ENCODE peak calls at places on chromosomes 4 and X, in ten cellular contexts. X is tibial artery, G is right lobe of liver, I is adrenal gland, R is endodermal cell, U is OCI-LY7, Y is hepatocyte, E is HCT116, P is pancreas, N is heart right ventricle. T is an unnamed sample. For H3K36me3 and H3K4me1, the result is how much of the 10 kb centered on the place peaks cover.

GRCh38 chrX:15529165-15529564 is 28.6 kb downstream of the BMX start:
- DNase-seq in X (no peak), G (no peak), I (no peak), R (no peak), U (no peak), Y (no peak), E (no peak), P (no peak), N (no peak), T (no peak)

GRCh38 chr4:104451573-104451972 is 43.1 kb downstream of the CXXC4 start:
- DNase-seq in X (no peak), G (no peak), I (no peak), R (no peak), U (no peak), Y (peak), E (no peak), P (no peak), N (no peak), T (peak)

GRCh38 chrX:20463296-20464075 is 196.8 kb upstream of the RPS6KA3 start:
- DNase-seq in X (no peak), G (no peak), I (no peak), R (no peak), U (no peak), Y (no peak), E (no peak), P (no peak), N (no peak), T (no peak)

GRCh38 chrX:57647020-57647419 is 33.0 kb downstream of the NLRP2B start:
- DNase-seq in X (no peak), G (no peak), I (no peak), R (no peak), U (no peak), Y (no peak), E (no peak), P (no peak), N (no peak), T (no peak)

GRCh38 chr4:66489783-66490452 is 819.6 kb upstream of the EPHA5 start:
- DNase-seq in X (no peak), G (no peak), I (no peak), R (no peak), U (no peak), Y (peak), E (no peak), P (no peak), N (no peak), T (no peak)

GRCh38 chrX:139058831-139059495 is 347.4 kb upstream of the FGF13 start:
- DNase-seq in X (no peak), G (no peak), I (no peak), R (no peak), U (no peak), Y (peak), E (no peak), P (no peak), N (no peak), T (no peak)

GRCh38 chr4:16106956-16107355 is 23.1 kb upstream of the PROM1 start:
- DNase-seq in X (no peak), G (peak), I (no peak), R (peak), U (no peak), Y (no peak), E (no peak), P (no peak), N (no peak), T (no peak)

GRCh38 chrX:40154229-40154852 is 56.6 kb upstream of the BCOR start:
- DNase-seq in X (peak), G (peak), I (peak), R (peak), U (peak), Y (peak), E (no peak), P (no peak), N (peak), T (peak)

GRCh38 chrX:5080812-5081211 is 1147.9 kb downstream of the NLGN4X start:
- DNase-seq in X (no peak), G (no peak), I (no peak), R (no peak), U (no peak), Y (no peak), E (no peak), P (no peak), N (no peak), T (no peak)

GRCh38 chrX:150984164-150984824 is 1.2 kb downstream of the HMGB3 start:
- DNase-seq in X (no peak), G (no peak), I (peak), R (no peak), U (peak), Y (peak), E (no peak), P (no peak), N (no peak), T (peak)

GRCh38 chr4:81214518-81215218 is 354 bp downstream of the PRKG2 start:
- DNase-seq in X (no peak), G (no peak), I (no peak), R (peak), U (no peak), Y (peak), E (no peak), P (peak), N (no peak), T (no peak)

GRCh38 chr4:103397527-103397926 is 199.4 kb upstream of the CENPE start:
- DNase-seq in X (no peak), G (no peak), I (no peak), R (no peak), U (no peak), Y (no peak), E (no peak), P (no peak), N (no peak), T (no peak)

GRCh38 chrX:97399400-97399799 is 515.7 kb downstream of the RPA4 start:
- DNase-seq in X (no peak), G (no peak), I (no peak), R (no peak), U (no peak), Y (no peak), E (no peak), P (no peak), N (no peak), T (no peak)

GRCh38 chr4:86653237-86653865 is 59.2 kb downstream of the PTPN13 start:
- DNase-seq in X (no peak), G (no peak), I (no peak), R (peak), U (peak), Y (no peak), E (peak), P (no peak), N (no peak), T (peak)

GRCh38 chr4:138307319-138307718 is 65.2 kb upstream of the SLC7A11 start:
- DNase-seq in X (no peak), G (no peak), I (no peak), R (no peak), U (no peak), Y (no peak), E (no peak), P (no peak), N (no peak), T (no peak)

GRCh38 chr4:47217291-47217690 is 185.9 kb downstream of the GABRB1 start:
- DNase-seq in X (no peak), G (no peak), I (no peak), R (no peak), U (no peak), Y (no peak), E (no peak), P (no peak), N (no peak), T (no peak)

GRCh38 chr4:128427832-128428366 is 140.3 kb upstream of the PGRMC2 start:
- DNase-seq in X (no peak), G (peak), I (peak), R (peak), U (no peak), Y (peak), E (peak), P (no peak), N (peak), T (peak)

GRCh38 chr4:80424225-80424581 is 88.7 kb downstream of the CFAP299 start:
- DNase-seq in X (no peak), G (no peak), I (no peak), R (no peak), U (no peak), Y (no peak), E (no peak), P (no peak), N (no peak), T (no peak)

GRCh38 chr4:83356899-83357661 is 22.4 kb upstream of the HPSE start:
- DNase-seq in X (no peak), G (no peak), I (peak), R (no peak), U (no peak), Y (peak), E (peak), P (no peak), N (no peak), T (no peak)

GRCh38 chrX:153723351-153724251 is 586 bp downstream of the BCAP31 start:
- DNase-seq in X (no peak), G (peak), I (peak), R (peak), U (peak), Y (peak), E (no peak), P (peak), N (peak), T (peak)

GRCh38 chr4:141328550-141329173 is 108.0 kb downstream of the ZNF330 start:
- DNase-seq in X (no peak), G (no peak), I (no peak), R (no peak), U (no peak), Y (no peak), E (no peak), P (no peak), N (no peak), T (no peak)

GRCh38 chr4:26709246-26709645 is 125.4 kb downstream of the TBC1D19 start:
- DNase-seq in X (no peak), G (no peak), I (no peak), R (no peak), U (no peak), Y (no peak), E (no peak), P (no peak), N (no peak), T (no peak)

GRCh38 chr4:3070709-3071500 is 3.4 kb downstream of the HTT-AS start:
- DNase-seq in X (no peak), G (no peak), I (no peak), R (no peak), U (no peak), Y (no peak), E (no peak), P (no peak), N (no peak), T (no peak)

GRCh38 chrX:46376246-46376885 is 168.9 kb downstream of the ZNF674 start:
- DNase-seq in X (no peak), G (no peak), I (no peak), R (peak), U (peak), Y (peak), E (peak), P (no peak), N (no peak), T (peak)

GRCh38 chrX:132834109-132834508 is 124.3 kb downstream of the HS6ST2 start:
- DNase-seq in X (no peak), G (no peak), I (no peak), R (no peak), U (no peak), Y (no peak), E (no peak), P (no peak), N (no peak), T (no peak)

GRCh38 chrX:4850312-4850711 is 1136.9 kb upstream of the PRKX start:
- DNase-seq in X (no peak), G (no peak), I (no peak), R (no peak), U (no peak), Y (no peak), E (no peak), P (no peak), N (no peak), T (no peak)

GRCh38 chr4:53450773-53451172 is 73.3 kb downstream of the FIP1L1 start:
- DNase-seq in X (no peak), G (no peak), I (no peak), R (peak), U (no peak), Y (no peak), E (no peak), P (no peak), N (no peak), T (no peak)
- H3K36me3 ChIP-seq in X (under half), G (under half), I (under half), R (half or more), U (half or more), Y (under half), E (under half), P (under half), N (under half), T (under half)

GRCh38 chrX:13008851-13009250 is 33.9 kb downstream of the TMSB4X start:
- DNase-seq in X (no peak), G (no peak), I (no peak), R (no peak), U (no peak), Y (no peak), E (no peak), P (no peak), N (no peak), T (no peak)

GRCh38 chrX:13009256-13009655 is 34.3 kb downstream of the TMSB4X start:
- DNase-seq in X (no peak), G (no peak), I (peak), R (no peak), U (no peak), Y (no peak), E (no peak), P (no peak), N (no peak), T (peak)

GRCh38 chrX:13007519-13008188 is 32.7 kb downstream of the TMSB4X start:
- DNase-seq in X (no peak), G (no peak), I (no peak), R (no peak), U (no peak), Y (no peak), E (no peak), P (no peak), N (no peak), T (no peak)

GRCh38 chrX:13008189-13008533 is 33.3 kb downstream of the TMSB4X start:
- DNase-seq in X (no peak), G (no peak), I (no peak), R (no peak), U (peak), Y (no peak), E (no peak), P (no peak), N (no peak), T (no peak)

GRCh38 chrX:13005671-13006473 is 31.0 kb downstream of the TMSB4X start:
- DNase-seq in X (no peak), G (no peak), I (no peak), R (no peak), U (peak), Y (no peak), E (no peak), P (no peak), N (no peak), T (no peak)
- H3K4me1 ChIP-seq in X (under half), G (under half), I (under half), R (under half), U (half or more), Y (under half), E (under half), P (under half), N (under half), T (under half)

GRCh38 chrX:9829308-9830267 is 43.4 kb downstream of the SHROOM2 start:
- DNase-seq in X (no peak), G (no peak), I (no peak), R (no peak), U (no peak), Y (peak), E (peak), P (no peak), N (no peak), T (no peak)
- TF ChIP-seq CTCF in X (no peak), G (no peak), I (no peak), R (no peak), U (no peak), Y (no peak), E (peak), P (no peak), N (no peak), T (no peak)

GRCh38 chrX:130024127-130024526 is 41.7 kb downstream of the BCORL1 start:
- DNase-seq in X (peak), G (peak), I (peak), R (peak), U (peak), Y (peak), E (peak), P (peak), N (peak), T (peak)

GRCh38 chrX:130030826-130031225 is 48.4 kb downstream of the BCORL1 start:
- DNase-seq in X (no peak), G (no peak), I (no peak), R (peak), U (no peak), Y (no peak), E (no peak), P (no peak), N (no peak), T (no peak)

GRCh38 chrX:130025256-130025655 is 42.8 kb downstream of the BCORL1 start:
- DNase-seq in X (no peak), G (no peak), I (no peak), R (peak), U (peak), Y (no peak), E (no peak), P (no peak), N (no peak), T (no peak)

GRCh38 chrX:130028196-130028595 is 45.8 kb downstream of the BCORL1 start:
- DNase-seq in X (no peak), G (no peak), I (peak), R (peak), U (peak), Y (peak), E (peak), P (peak), N (peak), T (peak)

GRCh38 chrX:130027569-130027968 is 45.1 kb downstream of the BCORL1 start:
- DNase-seq in X (no peak), G (no peak), I (no peak), R (no peak), U (no peak), Y (no peak), E (no peak), P (no peak), N (no peak), T (no peak)
- H3K36me3 ChIP-seq in X (under half), G (under half), I (under half), R (under half), U (under half), Y (under half), E (under half), P (under half), N (under half), T (under half)

T was measured in mucosa of descending colon.